ENCODE peak calls at places on chromosome 13, in ten cellular contexts. One of them, this sample, is unnamed.

GRCh38 chr13:29428310-29428991 is 167.0 kb downstream of the SLC7A1 start:
- DNase-seq in fibroblast of gingiva: no peak
- DNase-seq in AG08396: peak
- DNase-seq in NK-92 treated with Interleukin-12 subunit alpha and Interleukin-12 subunit beta, amount 100 ng/mL, for 24 hours: no peak
- DNase-seq in C1 segment of cervical spinal cord: no peak
- DNase-seq in stimulated activated CD8-positive, alpha-beta memory T cell treated with anti-CD3 and anti-CD28 coated beads, Interleukin-7, amount 100 ng/mL, for 1 hour: no peak
- DNase-seq in T-cell: no peak
- DNase-seq in NCI-H510A treated with DMSO at 0.1 percent for 48 hours: peak
- DNase-seq in NCI-H774: no peak
- DNase-seq in uterus: peak
- DNase-seq in this sample: no peak

GRCh38 chr13:28459911-28460310 is 35.0 kb downstream of the FLT1 start:
- DNase-seq in AG08396: no peak
- DNase-seq in NK-92 treated with Interleukin-12 subunit alpha and Interleukin-12 subunit beta, amount 100 ng/mL, for 24 hours: no peak
- DNase-seq in stimulated activated CD8-positive, alpha-beta memory T cell treated with anti-CD3 and anti-CD28 coated beads, Interleukin-7, amount 100 ng/mL, for 1 hour: no peak
- DNase-seq in fibroblast of gingiva: no peak
- DNase-seq in NCI-H774: no peak
- DNase-seq in T-cell: no peak
- DNase-seq in uterus: no peak
- DNase-seq in C1 segment of cervical spinal cord: peak
- DNase-seq in NCI-H510A treated with DMSO at 0.1 percent for 48 hours: no peak
- DNase-seq in this sample: no peak

GRCh38 chr13:60139272-60139671 is 24.5 kb downstream of the DIAPH3 start:
- DNase-seq in uterus: no peak
- DNase-seq in T-cell: no peak
- DNase-seq in NK-92 treated with Interleukin-12 subunit alpha and Interleukin-12 subunit beta, amount 100 ng/mL, for 24 hours: no peak
- DNase-seq in stimulated activated CD8-positive, alpha-beta memory T cell treated with anti-CD3 and anti-CD28 coated beads, Interleukin-7, amount 100 ng/mL, for 1 hour: no peak
- DNase-seq in NCI-H510A treated with DMSO at 0.1 percent for 48 hours: no peak
- DNase-seq in NCI-H774: no peak
- DNase-seq in C1 segment of cervical spinal cord: no peak
- DNase-seq in AG08396: no peak
- DNase-seq in fibroblast of gingiva: no peak
- DNase-seq in this sample: no peak

GRCh38 chr13:44014501-44014900 is 134.8 kb downstream of the LACC1 start:
- DNase-seq in NK-92 treated with Interleukin-12 subunit alpha and Interleukin-12 subunit beta, amount 100 ng/mL, for 24 hours: no peak
- DNase-seq in T-cell: no peak
- DNase-seq in stimulated activated CD8-positive, alpha-beta memory T cell treated with anti-CD3 and anti-CD28 coated beads, Interleukin-7, amount 100 ng/mL, for 1 hour: no peak
- DNase-seq in NCI-H510A treated with DMSO at 0.1 percent for 48 hours: no peak
- DNase-seq in C1 segment of cervical spinal cord: no peak
- DNase-seq in uterus: no peak
- DNase-seq in AG08396: no peak
- DNase-seq in NCI-H774: no peak
- DNase-seq in fibroblast of gingiva: no peak
- DNase-seq in this sample: no peak

GRCh38 chr13:23753523-23753922 is 135.7 kb downstream of the MIPEP start:
- DNase-seq in NCI-H510A treated with DMSO at 0.1 percent for 48 hours: no peak
- DNase-seq in NCI-H774: no peak
- DNase-seq in uterus: no peak
- DNase-seq in T-cell: no peak
- DNase-seq in AG08396: peak
- DNase-seq in fibroblast of gingiva: peak
- DNase-seq in C1 segment of cervical spinal cord: no peak
- DNase-seq in NK-92 treated with Interleukin-12 subunit alpha and Interleukin-12 subunit beta, amount 100 ng/mL, for 24 hours: no peak
- DNase-seq in stimulated activated CD8-positive, alpha-beta memory T cell treated with anti-CD3 and anti-CD28 coated beads, Interleukin-7, amount 100 ng/mL, for 1 hour: no peak
- DNase-seq in this sample: peak

GRCh38 chr13:48518083-48518482 is 14.8 kb downstream of the RCBTB2 start:
- DNase-seq in stimulated activated CD8-positive, alpha-beta memory T cell treated with anti-CD3 and anti-CD28 coated beads, Interleukin-7, amount 100 ng/mL, for 1 hour: no peak
- DNase-seq in NCI-H510A treated with DMSO at 0.1 percent for 48 hours: no peak
- DNase-seq in T-cell: no peak
- DNase-seq in AG08396: no peak
- DNase-seq in NK-92 treated with Interleukin-12 subunit alpha and Interleukin-12 subunit beta, amount 100 ng/mL, for 24 hours: no peak
- DNase-seq in C1 segment of cervical spinal cord: no peak
- DNase-seq in fibroblast of gingiva: no peak
- DNase-seq in NCI-H774: no peak
- DNase-seq in uterus: no peak
- DNase-seq in this sample: no peak

GRCh38 chr13:106187092-106187491 is 348.4 kb downstream of the EFNB2 start:
- DNase-seq in AG08396: no peak
- DNase-seq in NCI-H510A treated with DMSO at 0.1 percent for 48 hours: no peak
- DNase-seq in NCI-H774: no peak
- DNase-seq in stimulated activated CD8-positive, alpha-beta memory T cell treated with anti-CD3 and anti-CD28 coated beads, Interleukin-7, amount 100 ng/mL, for 1 hour: no peak
- DNase-seq in C1 segment of cervical spinal cord: no peak
- DNase-seq in uterus: no peak
- DNase-seq in fibroblast of gingiva: no peak
- DNase-seq in NK-92 treated with Interleukin-12 subunit alpha and Interleukin-12 subunit beta, amount 100 ng/mL, for 24 hours: no peak
- DNase-seq in T-cell: no peak
- DNase-seq in this sample: no peak

GRCh38 chr13:110232756-110233155 is 74.2 kb downstream of the COL4A1 start:
- DNase-seq in AG08396: peak
- DNase-seq in fibroblast of gingiva: peak
- DNase-seq in NK-92 treated with Interleukin-12 subunit alpha and Interleukin-12 subunit beta, amount 100 ng/mL, for 24 hours: no peak
- DNase-seq in NCI-H774: no peak
- DNase-seq in C1 segment of cervical spinal cord: no peak
- DNase-seq in NCI-H510A treated with DMSO at 0.1 percent for 48 hours: no peak
- DNase-seq in uterus: no peak
- DNase-seq in T-cell: no peak
- DNase-seq in stimulated activated CD8-positive, alpha-beta memory T cell treated with anti-CD3 and anti-CD28 coated beads, Interleukin-7, amount 100 ng/mL, for 1 hour: no peak
- DNase-seq in this sample: no peak

GRCh38 chr13:25469179-25469545 is 97.4 kb downstream of the ATP8A2 start:
- DNase-seq in T-cell: no peak
- DNase-seq in NCI-H774: no peak
- DNase-seq in NK-92 treated with Interleukin-12 subunit alpha and Interleukin-12 subunit beta, amount 100 ng/mL, for 24 hours: no peak
- DNase-seq in stimulated activated CD8-positive, alpha-beta memory T cell treated with anti-CD3 and anti-CD28 coated beads, Interleukin-7, amount 100 ng/mL, for 1 hour: no peak
- DNase-seq in C1 segment of cervical spinal cord: no peak
- DNase-seq in fibroblast of gingiva: no peak
- DNase-seq in AG08396: no peak
- DNase-seq in NCI-H510A treated with DMSO at 0.1 percent for 48 hours: no peak
- DNase-seq in uterus: no peak
- DNase-seq in this sample: no peak

GRCh38 chr13:30802953-30803478 is 67.7 kb downstream of the ALOX5AP start:
- DNase-seq in AG08396: peak
- DNase-seq in NCI-H774: peak
- DNase-seq in NCI-H510A treated with DMSO at 0.1 percent for 48 hours: peak
- DNase-seq in uterus: peak
- DNase-seq in NK-92 treated with Interleukin-12 subunit alpha and Interleukin-12 subunit beta, amount 100 ng/mL, for 24 hours: peak
- DNase-seq in T-cell: peak
- DNase-seq in fibroblast of gingiva: peak
- DNase-seq in C1 segment of cervical spinal cord: peak
- DNase-seq in stimulated activated CD8-positive, alpha-beta memory T cell treated with anti-CD3 and anti-CD28 coated beads, Interleukin-7, amount 100 ng/mL, for 1 hour: peak
- DNase-seq in this sample: no peak

GRCh38 chr13:99339736-99340392 is 32.7 kb upstream of the GPR183 start:
- DNase-seq in AG08396: no peak
- DNase-seq in NCI-H510A treated with DMSO at 0.1 percent for 48 hours: no peak
- DNase-seq in stimulated activated CD8-positive, alpha-beta memory T cell treated with anti-CD3 and anti-CD28 coated beads, Interleukin-7, amount 100 ng/mL, for 1 hour: no peak
- DNase-seq in uterus: no peak
- DNase-seq in T-cell: peak
- DNase-seq in NK-92 treated with Interleukin-12 subunit alpha and Interleukin-12 subunit beta, amount 100 ng/mL, for 24 hours: no peak
- DNase-seq in fibroblast of gingiva: peak
- DNase-seq in C1 segment of cervical spinal cord: no peak
- DNase-seq in NCI-H774: no peak
- DNase-seq in this sample: no peak

GRCh38 chr13:43057653-43058317 is 34.4 kb downstream of the DNAJC15 start:
- DNase-seq in T-cell: peak
- DNase-seq in stimulated activated CD8-positive, alpha-beta memory T cell treated with anti-CD3 and anti-CD28 coated beads, Interleukin-7, amount 100 ng/mL, for 1 hour: no peak
- DNase-seq in AG08396: no peak
- DNase-seq in uterus: no peak
- DNase-seq in NCI-H774: no peak
- DNase-seq in NCI-H510A treated with DMSO at 0.1 percent for 48 hours: no peak
- DNase-seq in fibroblast of gingiva: no peak
- DNase-seq in NK-92 treated with Interleukin-12 subunit alpha and Interleukin-12 subunit beta, amount 100 ng/mL, for 24 hours: no peak
- DNase-seq in C1 segment of cervical spinal cord: no peak
- DNase-seq in this sample: peak

GRCh38 chr13:94433055-94433947 is 46.2 kb downstream of the DCT start:
- DNase-seq in C1 segment of cervical spinal cord: no peak
- DNase-seq in AG08396: no peak
- DNase-seq in T-cell: no peak
- DNase-seq in NCI-H774: no peak
- DNase-seq in fibroblast of gingiva: no peak
- DNase-seq in NK-92 treated with Interleukin-12 subunit alpha and Interleukin-12 subunit beta, amount 100 ng/mL, for 24 hours: peak
- DNase-seq in uterus: no peak
- DNase-seq in stimulated activated CD8-positive, alpha-beta memory T cell treated with anti-CD3 and anti-CD28 coated beads, Interleukin-7, amount 100 ng/mL, for 1 hour: no peak
- DNase-seq in NCI-H510A treated with DMSO at 0.1 percent for 48 hours: peak
- DNase-seq in this sample: no peak

GRCh38 chr13:81116461-81117282 is 775.7 kb upstream of the SPRY2 start:
- DNase-seq in NK-92 treated with Interleukin-12 subunit alpha and Interleukin-12 subunit beta, amount 100 ng/mL, for 24 hours: no peak
- DNase-seq in T-cell: no peak
- DNase-seq in stimulated activated CD8-positive, alpha-beta memory T cell treated with anti-CD3 and anti-CD28 coated beads, Interleukin-7, amount 100 ng/mL, for 1 hour: no peak
- DNase-seq in uterus: no peak
- DNase-seq in NCI-H774: no peak
- DNase-seq in fibroblast of gingiva: peak
- DNase-seq in C1 segment of cervical spinal cord: no peak
- DNase-seq in NCI-H510A treated with DMSO at 0.1 percent for 48 hours: no peak
- DNase-seq in AG08396: no peak
- DNase-seq in this sample: no peak

GRCh38 chr13:39816936-39817335 is 161.5 kb downstream of the COG6 start:
- DNase-seq in NK-92 treated with Interleukin-12 subunit alpha and Interleukin-12 subunit beta, amount 100 ng/mL, for 24 hours: no peak
- DNase-seq in stimulated activated CD8-positive, alpha-beta memory T cell treated with anti-CD3 and anti-CD28 coated beads, Interleukin-7, amount 100 ng/mL, for 1 hour: no peak
- DNase-seq in NCI-H510A treated with DMSO at 0.1 percent for 48 hours: no peak
- DNase-seq in C1 segment of cervical spinal cord: no peak
- DNase-seq in T-cell: no peak
- DNase-seq in NCI-H774: no peak
- DNase-seq in AG08396: no peak
- DNase-seq in uterus: no peak
- DNase-seq in fibroblast of gingiva: no peak
- DNase-seq in this sample: peak

GRCh38 chr13:48159436-48160225 is 64.7 kb upstream of the MED4 start:
- DNase-seq in AG08396: no peak
- DNase-seq in T-cell: no peak
- DNase-seq in NCI-H774: no peak
- DNase-seq in C1 segment of cervical spinal cord: no peak
- DNase-seq in NK-92 treated with Interleukin-12 subunit alpha and Interleukin-12 subunit beta, amount 100 ng/mL, for 24 hours: no peak
- DNase-seq in stimulated activated CD8-positive, alpha-beta memory T cell treated with anti-CD3 and anti-CD28 coated beads, Interleukin-7, amount 100 ng/mL, for 1 hour: no peak
- DNase-seq in fibroblast of gingiva: no peak
- DNase-seq in uterus: no peak
- DNase-seq in NCI-H510A treated with DMSO at 0.1 percent for 48 hours: no peak
- DNase-seq in this sample: peak

GRCh38 chr13:112960671-112961070 is 8.3 kb upstream of the MCF2L start:
- DNase-seq in NCI-H774: no peak
- DNase-seq in NK-92 treated with Interleukin-12 subunit alpha and Interleukin-12 subunit beta, amount 100 ng/mL, for 24 hours: no peak
- DNase-seq in T-cell: no peak
- DNase-seq in stimulated activated CD8-positive, alpha-beta memory T cell treated with anti-CD3 and anti-CD28 coated beads, Interleukin-7, amount 100 ng/mL, for 1 hour: no peak
- DNase-seq in C1 segment of cervical spinal cord: no peak
- DNase-seq in fibroblast of gingiva: no peak
- DNase-seq in AG08396: no peak
- DNase-seq in NCI-H510A treated with DMSO at 0.1 percent for 48 hours: no peak
- DNase-seq in uterus: no peak
- DNase-seq in this sample: no peak

GRCh38 chr13:111551421-111551820 is 231.0 kb downstream of the TEX29 start:
- DNase-seq in uterus: no peak
- DNase-seq in fibroblast of gingiva: no peak
- DNase-seq in T-cell: no peak
- DNase-seq in NCI-H774: no peak
- DNase-seq in AG08396: no peak
- DNase-seq in NCI-H510A treated with DMSO at 0.1 percent for 48 hours: no peak
- DNase-seq in C1 segment of cervical spinal cord: no peak
- DNase-seq in stimulated activated CD8-positive, alpha-beta memory T cell treated with anti-CD3 and anti-CD28 coated beads, Interleukin-7, amount 100 ng/mL, for 1 hour: no peak
- DNase-seq in NK-92 treated with Interleukin-12 subunit alpha and Interleukin-12 subunit beta, amount 100 ng/mL, for 24 hours: no peak
- DNase-seq in this sample: no peak

GRCh38 chr13:103908274-103908673 is 842.1 kb upstream of the SLC10A2 start:
- DNase-seq in C1 segment of cervical spinal cord: no peak
- DNase-seq in NK-92 treated with Interleukin-12 subunit alpha and Interleukin-12 subunit beta, amount 100 ng/mL, for 24 hours: no peak
- DNase-seq in stimulated activated CD8-positive, alpha-beta memory T cell treated with anti-CD3 and anti-CD28 coated beads, Interleukin-7, amount 100 ng/mL, for 1 hour: no peak
- DNase-seq in AG08396: no peak
- DNase-seq in NCI-H510A treated with DMSO at 0.1 percent for 48 hours: no peak
- DNase-seq in NCI-H774: no peak
- DNase-seq in T-cell: no peak
- DNase-seq in uterus: no peak
- DNase-seq in fibroblast of gingiva: no peak
- DNase-seq in this sample: no peak

GRCh38 chr13:61255035-61255796 is 160.4 kb downstream of the PCDH20 start:
- DNase-seq in uterus: no peak
- DNase-seq in NCI-H510A treated with DMSO at 0.1 percent for 48 hours: no peak
- DNase-seq in stimulated activated CD8-positive, alpha-beta memory T cell treated with anti-CD3 and anti-CD28 coated beads, Interleukin-7, amount 100 ng/mL, for 1 hour: no peak
- DNase-seq in NK-92 treated with Interleukin-12 subunit alpha and Interleukin-12 subunit beta, amount 100 ng/mL, for 24 hours: no peak
- DNase-seq in fibroblast of gingiva: no peak
- DNase-seq in NCI-H774: no peak
- DNase-seq in C1 segment of cervical spinal cord: no peak
- DNase-seq in T-cell: no peak
- DNase-seq in AG08396: no peak
- DNase-seq in this sample: no peak

GRCh38 chr13:33262997-33263396 is 22.6 kb downstream of the STARD13 start:
- DNase-seq in NCI-H774: no peak
- DNase-seq in T-cell: no peak
- DNase-seq in stimulated activated CD8-positive, alpha-beta memory T cell treated with anti-CD3 and anti-CD28 coated beads, Interleukin-7, amount 100 ng/mL, for 1 hour: no peak
- DNase-seq in AG08396: no peak
- DNase-seq in NK-92 treated with Interleukin-12 subunit alpha and Interleukin-12 subunit beta, amount 100 ng/mL, for 24 hours: no peak
- DNase-seq in uterus: no peak
- DNase-seq in C1 segment of cervical spinal cord: no peak
- DNase-seq in fibroblast of gingiva: no peak
- DNase-seq in NCI-H510A treated with DMSO at 0.1 percent for 48 hours: no peak
- DNase-seq in this sample: no peak

GRCh38 chr13:72782717-72783116 is 784 bp downstream of the PIBF1 start:
- DNase-seq in stimulated activated CD8-positive, alpha-beta memory T cell treated with anti-CD3 and anti-CD28 coated beads, Interleukin-7, amount 100 ng/mL, for 1 hour: no peak
- DNase-seq in uterus: no peak
- DNase-seq in NK-92 treated with Interleukin-12 subunit alpha and Interleukin-12 subunit beta, amount 100 ng/mL, for 24 hours: no peak
- DNase-seq in NCI-H774: no peak
- DNase-seq in NCI-H510A treated with DMSO at 0.1 percent for 48 hours: no peak
- DNase-seq in C1 segment of cervical spinal cord: no peak
- DNase-seq in fibroblast of gingiva: peak
- DNase-seq in T-cell: no peak
- DNase-seq in AG08396: no peak
- DNase-seq in this sample: no peak

GRCh38 chr13:19060311-19061002 is 121.2 kb downstream of the TUBA3C start:
- DNase-seq in T-cell: no peak
- DNase-seq in NCI-H774: no peak
- DNase-seq in AG08396: no peak
- DNase-seq in C1 segment of cervical spinal cord: no peak
- DNase-seq in NK-92 treated with Interleukin-12 subunit alpha and Interleukin-12 subunit beta, amount 100 ng/mL, for 24 hours: no peak
- DNase-seq in uterus: no peak
- DNase-seq in stimulated activated CD8-positive, alpha-beta memory T cell treated with anti-CD3 and anti-CD28 coated beads, Interleukin-7, amount 100 ng/mL, for 1 hour: no peak
- DNase-seq in NCI-H510A treated with DMSO at 0.1 percent for 48 hours: no peak
- DNase-seq in fibroblast of gingiva: no peak
- DNase-seq in this sample: no peak

GRCh38 chr13:107842562-107843180 is 372.7 kb downstream of the LIG4 start:
- DNase-seq in T-cell: no peak
- DNase-seq in AG08396: no peak
- DNase-seq in NCI-H510A treated with DMSO at 0.1 percent for 48 hours: no peak
- DNase-seq in C1 segment of cervical spinal cord: no peak
- DNase-seq in fibroblast of gingiva: no peak
- DNase-seq in stimulated activated CD8-positive, alpha-beta memory T cell treated with anti-CD3 and anti-CD28 coated beads, Interleukin-7, amount 100 ng/mL, for 1 hour: no peak
- DNase-seq in uterus: no peak
- DNase-seq in NK-92 treated with Interleukin-12 subunit alpha and Interleukin-12 subunit beta, amount 100 ng/mL, for 24 hours: no peak
- DNase-seq in NCI-H774: no peak
- DNase-seq in this sample: no peak

GRCh38 chr13:110423689-110424302 is 116.7 kb downstream of the COL4A2 start:
- DNase-seq in C1 segment of cervical spinal cord: no peak
- DNase-seq in NCI-H510A treated with DMSO at 0.1 percent for 48 hours: no peak
- DNase-seq in AG08396: no peak
- DNase-seq in T-cell: no peak
- DNase-seq in NK-92 treated with Interleukin-12 subunit alpha and Interleukin-12 subunit beta, amount 100 ng/mL, for 24 hours: no peak
- DNase-seq in fibroblast of gingiva: no peak
- DNase-seq in stimulated activated CD8-positive, alpha-beta memory T cell treated with anti-CD3 and anti-CD28 coated beads, Interleukin-7, amount 100 ng/mL, for 1 hour: no peak
- DNase-seq in NCI-H774: no peak
- DNase-seq in uterus: no peak
- DNase-seq in this sample: no peak

GRCh38 chr13:111008351-111008750 is 93.5 kb upstream of the ANKRD10 start:
- DNase-seq in uterus: no peak
- DNase-seq in fibroblast of gingiva: no peak
- DNase-seq in AG08396: no peak
- DNase-seq in NCI-H510A treated with DMSO at 0.1 percent for 48 hours: no peak
- DNase-seq in stimulated activated CD8-positive, alpha-beta memory T cell treated with anti-CD3 and anti-CD28 coated beads, Interleukin-7, amount 100 ng/mL, for 1 hour: no peak
- DNase-seq in NCI-H774: no peak
- DNase-seq in T-cell: no peak
- DNase-seq in NK-92 treated with Interleukin-12 subunit alpha and Interleukin-12 subunit beta, amount 100 ng/mL, for 24 hours: no peak
- DNase-seq in C1 segment of cervical spinal cord: no peak
- DNase-seq in this sample: no peak

GRCh38 chr13:28854657-28855056 is 34.5 kb downstream of the MTUS2 start:
- DNase-seq in NCI-H774: no peak
- DNase-seq in NK-92 treated with Interleukin-12 subunit alpha and Interleukin-12 subunit beta, amount 100 ng/mL, for 24 hours: no peak
- DNase-seq in C1 segment of cervical spinal cord: no peak
- DNase-seq in NCI-H510A treated with DMSO at 0.1 percent for 48 hours: no peak
- DNase-seq in T-cell: no peak
- DNase-seq in stimulated activated CD8-positive, alpha-beta memory T cell treated with anti-CD3 and anti-CD28 coated beads, Interleukin-7, amount 100 ng/mL, for 1 hour: no peak
- DNase-seq in AG08396: no peak
- DNase-seq in uterus: no peak
- DNase-seq in fibroblast of gingiva: no peak
- DNase-seq in this sample: no peak

GRCh38 chr13:31930901-31931522 is 100.6 kb upstream of the FRY start:
- DNase-seq in fibroblast of gingiva: no peak
- DNase-seq in C1 segment of cervical spinal cord: no peak
- DNase-seq in stimulated activated CD8-positive, alpha-beta memory T cell treated with anti-CD3 and anti-CD28 coated beads, Interleukin-7, amount 100 ng/mL, for 1 hour: no peak
- DNase-seq in AG08396: no peak
- DNase-seq in uterus: no peak
- DNase-seq in NCI-H774: no peak
- DNase-seq in NCI-H510A treated with DMSO at 0.1 percent for 48 hours: no peak
- DNase-seq in T-cell: no peak
- DNase-seq in NK-92 treated with Interleukin-12 subunit alpha and Interleukin-12 subunit beta, amount 100 ng/mL, for 24 hours: peak
- DNase-seq in this sample: no peak

This sample was measured in astrocyte of the cerebellum.